ENCODE peak calls at places on chromosomes 1 and 21, in seven cellular contexts. K is upper lobe of left lung, O is suprapubic skin, S is GM23338, U is GM12892, Q is prostate gland, C is Panc1. T is an unnamed sample.

GRCh38 chr1:54413295-54413694 is 7.1 kb upstream of the SSBP3 start:
- DNase-seq in K (peak), O (no peak), S (no peak), U (no peak), Q (no peak), C (no peak), T (peak)

GRCh38 chr21:45378258-45378966 is 26.6 kb upstream of the COL18A1 start:
- DNase-seq in K (no peak), O (no peak), S (peak), U (no peak), Q (no peak), C (no peak), T (peak)

GRCh38 chr1:85572574-85572973 is 8.0 kb upstream of the CCN1 start:
- DNase-seq in K (no peak), O (no peak), S (no peak), U (no peak), Q (no peak), C (no peak), T (no peak)

GRCh38 chr1:209751627-209752231 is 4.1 kb upstream of the TRAF3IP3 start:
- DNase-seq in K (no peak), O (no peak), S (no peak), U (no peak), Q (no peak), C (no peak), T (no peak)

GRCh38 chr1:155026154-155026553 is 7.4 kb downstream of the DCST2 start:
- DNase-seq in K (no peak), O (no peak), S (no peak), U (no peak), Q (no peak), C (no peak), T (no peak)

GRCh38 chr1:225460737-225461532 is 33.1 kb upstream of the LBR start:
- DNase-seq in K (no peak), O (no peak), S (no peak), U (no peak), Q (no peak), C (no peak), T (peak)

GRCh38 chr1:83889707-83890106 is 109.2 kb downstream of the TTLL7 start:
- DNase-seq in K (no peak), O (no peak), S (no peak), U (no peak), Q (no peak), C (no peak), T (no peak)

GRCh38 chr1:30525980-30526651 is 197.3 kb downstream of the MATN1 start:
- DNase-seq in K (no peak), O (peak), S (no peak), U (no peak), Q (no peak), C (no peak), T (no peak)

GRCh38 chr21:15293251-15293650 is 228.5 kb upstream of the NRIP1 start:
- DNase-seq in K (no peak), O (no peak), S (peak), U (no peak), Q (no peak), C (peak), T (no peak)

GRCh38 chr1:245156736-245157505 is 2.1 kb downstream of the KIF26B start:
- DNase-seq in K (no peak), O (no peak), S (peak), U (no peak), Q (no peak), C (no peak), T (no peak)

GRCh38 chr21:44052071-44052829 is 40.1 kb downstream of the TRAPPC10 start:
- DNase-seq in K (peak), O (peak), S (no peak), U (no peak), Q (peak), C (no peak), T (no peak)

GRCh38 chr1:168688679-168689657 is 40.0 kb downstream of the DPT start:
- DNase-seq in K (no peak), O (no peak), S (no peak), U (no peak), Q (no peak), C (no peak), T (no peak)

GRCh38 chr1:31159869-31160611 is 79.6 kb downstream of the NKAIN1 start:
- DNase-seq in K (no peak), O (no peak), S (no peak), U (no peak), Q (no peak), C (no peak), T (no peak)

GRCh38 chr1:8736927-8737326 is 80.5 kb downstream of the RERE start:
- DNase-seq in K (no peak), O (no peak), S (no peak), U (no peak), Q (no peak), C (no peak), T (no peak)

GRCh38 chr21:37118187-37118826 is 45.3 kb downstream of the TTC3 start:
- DNase-seq in K (no peak), O (no peak), S (no peak), U (no peak), Q (no peak), C (no peak), T (no peak)

GRCh38 chr1:51294566-51295184 is 35.7 kb downstream of the TTC39A start:
- DNase-seq in K (no peak), O (peak), S (no peak), U (no peak), Q (no peak), C (no peak), T (no peak)

GRCh38 chr21:45256021-45256911 is 31.4 kb downstream of the POFUT2 start:
- DNase-seq in K (no peak), O (no peak), S (no peak), U (no peak), Q (no peak), C (no peak), T (no peak)

GRCh38 chr1:15283500-15283899 is 36.5 kb downstream of the FHAD1 start:
- DNase-seq in K (no peak), O (peak), S (no peak), U (no peak), Q (peak), C (no peak), T (peak)

GRCh38 chr1:6672558-6672957 is 29.1 kb downstream of the DNAJC11 start:
- DNase-seq in K (no peak), O (no peak), S (no peak), U (no peak), Q (no peak), C (no peak), T (no peak)

GRCh38 chr1:6673816-6674398 is 27.7 kb downstream of the DNAJC11 start:
- DNase-seq in K (no peak), O (no peak), S (no peak), U (no peak), Q (no peak), C (no peak), T (no peak)

GRCh38 chr1:6674796-6675195 is 26.8 kb downstream of the DNAJC11 start:
- DNase-seq in K (no peak), O (no peak), S (no peak), U (no peak), Q (no peak), C (no peak), T (no peak)

GRCh38 chr1:6675936-6676335 is 25.7 kb downstream of the DNAJC11 start:
- DNase-seq in K (no peak), O (no peak), S (no peak), U (no peak), Q (no peak), C (no peak), T (no peak)
- TF ChIP-seq POLR2AphosphoS5 in K (no peak), O (no peak), S (no peak), U (no peak), Q (no peak), C (no peak), T (no peak)

GRCh38 chr1:43688594-43689000 is 18.7 kb upstream of the ST3GAL3 start:
- DNase-seq in K (no peak), O (no peak), S (no peak), U (no peak), Q (no peak), C (no peak), T (no peak)

GRCh38 chr1:43688109-43688387 is 19.3 kb upstream of the ST3GAL3 start:
- DNase-seq in K (no peak), O (no peak), S (no peak), U (no peak), Q (no peak), C (no peak), T (no peak)

GRCh38 chr1:43687301-43688108 is 19.8 kb upstream of the ST3GAL3 start:
- DNase-seq in K (no peak), O (no peak), S (no peak), U (no peak), Q (no peak), C (no peak), T (no peak)

GRCh38 chr1:43693371-43693770 is 14.0 kb upstream of the ST3GAL3 start:
- DNase-seq in K (no peak), O (no peak), S (no peak), U (no peak), Q (no peak), C (no peak), T (no peak)

DNA sequence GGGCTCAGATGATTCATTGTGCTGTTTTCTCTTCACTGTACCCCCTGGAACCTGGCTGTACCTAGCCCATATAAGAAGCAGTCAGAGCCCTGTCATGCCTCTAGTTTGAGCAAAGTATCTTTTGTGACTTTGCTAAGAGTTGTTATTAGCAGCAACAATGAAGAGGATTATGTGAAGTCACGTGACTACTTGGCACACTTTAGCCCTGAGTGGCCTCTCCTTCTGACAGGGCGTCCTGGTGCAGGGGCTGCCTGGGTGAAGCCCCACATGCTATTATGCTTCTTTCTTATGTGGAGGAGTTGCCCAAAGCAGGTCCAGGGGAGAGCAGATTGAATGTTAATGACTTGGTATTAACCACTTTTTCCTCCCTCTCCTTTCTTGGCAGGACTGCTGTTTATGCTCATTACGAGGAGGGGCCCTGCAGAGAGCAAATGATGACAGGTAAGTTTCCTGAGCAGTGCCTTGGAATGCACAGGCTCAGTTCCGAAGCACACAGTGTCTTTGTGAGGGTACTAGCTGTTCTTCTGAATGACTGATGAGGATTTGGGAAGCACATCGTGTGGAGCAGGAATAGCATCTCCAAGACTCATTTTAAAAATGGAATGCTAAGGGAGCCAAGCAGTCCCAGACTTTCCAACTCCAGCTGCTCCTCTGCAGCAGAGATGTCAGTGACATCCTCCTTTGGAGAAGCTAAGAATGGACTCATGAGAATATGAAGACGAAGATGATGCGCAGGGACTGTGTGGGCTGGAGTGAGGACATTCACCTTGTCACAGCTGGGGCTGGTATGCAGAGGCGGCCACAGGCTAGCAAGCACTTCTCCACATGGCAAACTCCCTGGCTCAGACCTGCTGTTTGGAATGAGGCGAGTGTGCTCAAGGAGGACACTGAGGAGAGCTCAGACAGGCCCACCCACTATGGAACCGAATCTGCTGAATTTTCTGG is 15.2 kb upstream of the ST3GAL3 start:
- DNase-seq in K (no peak), O (no peak), S (no peak), U (no peak), Q (no peak), C (no peak), T (no peak)
- TF ChIP-seq POLR2AphosphoS5 in K (no peak), O (no peak), S (no peak), U (no peak), Q (no peak), C (no peak), T (no peak)

GRCh38 chr1:24847995-24848857 is 81.8 kb downstream of the RUNX3 start:
- DNase-seq in K (peak), O (peak), S (peak), U (peak), Q (peak), C (peak), T (peak)
- TF ChIP-seq POLR2AphosphoS5 in K (peak), O (no peak), S (peak), U (peak), Q (peak), C (peak), T (peak)

GRCh38 chr1:21663951-21664805 is 5.0 kb downstream of the RAP1GAP start:
- DNase-seq in K (no peak), O (peak), S (peak), U (no peak), Q (no peak), C (no peak), T (peak)

GRCh38 chr1:21666572-21667320 is 2.4 kb downstream of the RAP1GAP start:
- DNase-seq in K (no peak), O (peak), S (no peak), U (no peak), Q (no peak), C (no peak), T (peak)

GRCh38 chr1:21663251-21663950 is 5.8 kb downstream of the RAP1GAP start:
- DNase-seq in K (no peak), O (no peak), S (no peak), U (no peak), Q (no peak), C (no peak), T (peak)

GRCh38 chr1:21665711-21666571 is 3.2 kb downstream of the RAP1GAP start:
- DNase-seq in K (no peak), O (peak), S (no peak), U (no peak), Q (no peak), C (no peak), T (peak)

DNA sequence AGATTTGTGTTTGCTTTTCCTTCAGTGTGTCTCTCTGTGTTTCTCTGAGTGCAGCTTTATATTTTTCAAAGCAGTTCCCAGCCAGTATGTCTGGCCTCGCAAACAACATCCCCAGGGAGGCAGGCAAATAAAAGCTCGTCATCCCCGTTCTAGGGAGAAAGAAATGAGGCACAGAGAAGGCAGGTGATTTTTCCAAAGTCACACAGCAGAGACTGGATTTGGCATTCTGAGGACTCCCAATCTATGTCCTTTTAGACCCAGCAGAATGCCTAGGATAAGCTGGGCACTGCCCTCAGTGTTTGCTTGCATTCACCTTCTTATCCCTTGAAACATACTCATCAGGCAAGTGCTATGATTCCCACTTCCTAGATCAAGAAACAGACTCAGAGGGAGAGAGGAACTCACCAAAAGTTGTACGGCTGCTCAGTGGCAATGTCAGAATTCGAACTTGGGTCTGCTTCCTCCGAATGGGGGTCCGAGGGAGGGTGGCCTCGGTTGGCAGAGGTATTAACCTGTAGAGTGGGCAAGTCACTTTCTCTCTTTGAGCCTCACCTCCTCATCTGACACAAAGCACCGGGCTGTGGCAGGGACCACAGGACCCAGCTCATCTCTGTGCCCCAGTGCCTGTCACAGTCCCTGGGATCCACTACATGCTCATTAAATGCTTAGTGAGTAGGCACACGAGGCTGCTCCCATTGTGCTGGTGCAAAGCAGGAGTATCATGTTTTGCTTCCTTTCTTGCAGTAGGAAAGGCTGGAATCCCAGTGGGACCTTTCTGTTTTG is 4.2 kb downstream of the RAP1GAP start:
- DNase-seq in K (no peak), O (peak), S (no peak), U (no peak), Q (no peak), C (no peak), T (peak)
- TF ChIP-seq POLR2AphosphoS5 in K (no peak), O (no peak), S (no peak), U (no peak), Q (no peak), C (no peak), T (no peak)

GRCh38 chr21:38758815-38759214 is 46.9 kb upstream of the ETS2 start:
- DNase-seq in K (no peak), O (no peak), S (no peak), U (no peak), Q (no peak), C (no peak), T (no peak)

GRCh38 chr21:38753114-38754100 is 52.3 kb upstream of the ETS2 start:
- DNase-seq in K (no peak), O (no peak), S (no peak), U (no peak), Q (no peak), C (no peak), T (no peak)

GRCh38 chr21:38760017-38760761 is 45.5 kb upstream of the ETS2 start:
- DNase-seq in K (no peak), O (no peak), S (peak), U (no peak), Q (no peak), C (no peak), T (no peak)

GRCh38 chr21:38759286-38759872 is 46.4 kb upstream of the ETS2 start:
- DNase-seq in K (no peak), O (no peak), S (no peak), U (no peak), Q (no peak), C (no peak), T (no peak)

DNA sequence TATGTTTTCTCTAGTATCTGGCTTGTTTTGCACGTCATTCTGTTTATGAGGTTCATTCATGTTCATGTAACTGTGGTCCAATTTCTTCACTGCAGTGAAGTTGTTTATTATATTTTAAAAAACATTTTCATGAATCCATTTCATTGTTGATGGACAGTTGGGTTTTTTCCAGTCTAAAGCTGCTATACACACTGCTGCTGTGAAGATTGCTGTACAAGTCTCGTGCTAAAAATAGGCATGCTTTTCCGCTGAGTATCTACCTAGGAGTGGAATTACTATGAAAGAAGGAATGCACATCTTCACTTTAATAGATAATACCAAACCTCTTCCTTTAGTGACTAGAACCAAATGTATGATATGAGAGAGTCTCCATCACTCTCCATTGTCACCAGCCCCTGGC is 49.0 kb upstream of the ETS2 start:
- DNase-seq in K (no peak), O (no peak), S (no peak), U (no peak), Q (no peak), C (no peak), T (no peak)
- TF ChIP-seq POLR2AphosphoS5 in K (no peak), O (no peak), S (no peak), U (no peak), Q (no peak), C (no peak), T (peak)

DNA sequence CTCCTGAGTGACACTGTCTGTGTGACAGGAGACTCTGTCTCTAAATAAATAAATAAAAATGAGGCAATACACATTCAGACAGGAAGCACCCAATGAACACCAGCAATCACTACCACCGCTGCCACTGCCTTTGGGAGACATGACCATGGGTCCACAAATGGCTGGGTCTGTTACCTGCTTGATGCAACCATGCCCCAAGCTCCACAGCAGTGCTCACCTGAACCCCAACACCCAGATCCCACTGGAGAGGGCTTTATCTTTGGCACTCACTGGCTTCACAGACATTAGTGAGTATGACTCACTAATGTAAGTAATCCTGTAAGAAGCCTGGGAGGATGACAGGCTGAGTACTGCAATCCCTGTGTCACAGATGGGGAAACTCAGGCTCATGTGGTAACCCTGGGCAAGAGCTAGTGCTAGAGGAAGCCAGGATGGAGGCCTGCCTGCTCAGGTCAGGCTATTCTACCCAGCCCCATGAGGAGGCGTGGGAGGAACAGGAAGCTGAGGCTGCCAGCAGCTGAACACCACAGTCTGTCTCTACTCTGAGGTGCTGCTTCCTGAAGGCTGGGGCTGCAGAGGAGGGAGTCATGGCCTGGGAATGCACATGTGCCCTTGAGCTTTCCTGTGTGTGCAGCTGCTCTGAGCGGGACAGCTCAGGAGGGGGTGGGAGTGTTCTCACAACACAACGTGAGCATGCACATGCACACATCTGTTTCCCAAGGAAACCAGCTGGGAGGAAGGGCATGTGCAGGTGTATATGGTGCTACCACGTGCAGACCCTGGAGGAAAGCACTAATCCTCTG is 43.0 kb downstream of the SLC9A1 start:
- DNase-seq in K (peak), O (no peak), S (no peak), U (peak), Q (peak), C (peak), T (peak)
- TF ChIP-seq POLR2AphosphoS5 in K (peak), O (no peak), S (no peak), U (no peak), Q (peak), C (peak), T (peak)

GRCh38 chr1:39754026-39754569 is 15.4 kb downstream of the PPIE start:
- DNase-seq in K (no peak), O (no peak), S (no peak), U (no peak), Q (no peak), C (no peak), T (no peak)
- TF ChIP-seq POLR2AphosphoS5 in K (no peak), O (no peak), S (no peak), U (no peak), Q (no peak), C (no peak), T (no peak)